ENCODE peak calls at places on chromosomes 2 and 18, in four cellular contexts. One of them, this sample, is unnamed.

GRCh38 chr2:198776616-198777406 is 680.9 kb downstream of the SATB2 start:
- DNase-seq in A673: no peak
- DNase-seq in heart left ventricle: no peak
- DNase-seq in psoas muscle: no peak
- DNase-seq in this sample: no peak

GRCh38 chr2:156486614-156487013 is 50.4 kb downstream of the GPD2 start:
- DNase-seq in heart left ventricle: no peak
- DNase-seq in A673: no peak
- DNase-seq in psoas muscle: no peak
- DNase-seq in this sample: no peak

GRCh38 chr2:108377411-108377810 is 343 bp upstream of the SULT1C4 start:
- DNase-seq in psoas muscle: no peak
- DNase-seq in A673: no peak
- DNase-seq in heart left ventricle: no peak
- DNase-seq in this sample: no peak

GRCh38 chr2:64661770-64662169 is 8.1 kb upstream of the SERTAD2 start:
- DNase-seq in heart left ventricle: no peak
- DNase-seq in A673: no peak
- DNase-seq in psoas muscle: no peak
- DNase-seq in this sample: no peak

GRCh38 chr2:195319112-195319460 is 337.9 kb upstream of the SLC39A10 start:
- DNase-seq in heart left ventricle: no peak
- DNase-seq in psoas muscle: no peak
- DNase-seq in A673: no peak
- DNase-seq in this sample: no peak

GRCh38 chr18:23369231-23369630 is 83.9 kb upstream of the RIOK3 start:
- DNase-seq in A673: no peak
- DNase-seq in heart left ventricle: no peak
- DNase-seq in psoas muscle: no peak
- DNase-seq in this sample: no peak

GRCh38 chr18:79093986-79094385 is 24.8 kb downstream of the ATP9B start:
- DNase-seq in psoas muscle: no peak
- DNase-seq in A673: no peak
- DNase-seq in heart left ventricle: no peak
- DNase-seq in this sample: no peak

GRCh38 chr2:24382363-24383021 is 22.2 kb upstream of the ITSN2 start:
- DNase-seq in psoas muscle: peak; percentile 67
- DNase-seq in heart left ventricle: peak; percentile 47
- DNase-seq in A673: peak; percentile 87
- DNase-seq in this sample: peak; percentile 90

GRCh38 chr2:85536479-85536878 is 2.5 kb upstream of the MAT2A start:
- DNase-seq in heart left ventricle: no peak
- DNase-seq in psoas muscle: no peak
- DNase-seq in A673: peak; percentile 19
- DNase-seq in this sample: no peak

GRCh38 chr2:58871469-58872142 is 630.5 kb upstream of the FANCL start:
- DNase-seq in heart left ventricle: no peak
- DNase-seq in psoas muscle: no peak
- DNase-seq in A673: peak; percentile 27
- DNase-seq in this sample: peak; percentile 33

DNA sequence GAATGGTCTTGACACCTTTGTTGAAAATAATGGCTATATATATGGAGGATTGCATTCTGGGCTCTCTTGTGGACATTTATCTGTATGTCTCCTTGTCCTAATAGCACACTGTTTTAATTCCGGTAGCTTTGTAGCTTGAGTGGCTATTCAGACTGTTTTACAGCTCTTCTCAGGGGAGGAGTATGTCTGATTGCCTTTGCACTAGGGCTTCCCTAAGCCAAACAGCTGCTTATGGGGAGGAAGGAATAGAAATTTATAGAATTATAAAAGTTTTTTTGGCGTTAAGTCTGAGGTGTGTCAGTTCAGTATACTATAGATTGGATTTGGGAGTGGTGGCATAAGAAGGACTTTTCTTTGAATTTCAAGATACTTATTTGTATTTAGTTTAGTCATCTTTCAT is 12.6 kb downstream of the SEH1L start:
- DNase-seq in A673: no peak
- DNase-seq in psoas muscle: no peak
- DNase-seq in heart left ventricle: no peak
- DNase-seq in this sample: no peak
- H3K27ac ChIP-seq in A673: peak overlapping the region; percentile 2
- H3K27ac ChIP-seq in psoas muscle: no peak overlapping the region
- H3K27ac ChIP-seq in heart left ventricle: no peak overlapping the region
- H3K27ac ChIP-seq in this sample: no peak overlapping the region

DNA sequence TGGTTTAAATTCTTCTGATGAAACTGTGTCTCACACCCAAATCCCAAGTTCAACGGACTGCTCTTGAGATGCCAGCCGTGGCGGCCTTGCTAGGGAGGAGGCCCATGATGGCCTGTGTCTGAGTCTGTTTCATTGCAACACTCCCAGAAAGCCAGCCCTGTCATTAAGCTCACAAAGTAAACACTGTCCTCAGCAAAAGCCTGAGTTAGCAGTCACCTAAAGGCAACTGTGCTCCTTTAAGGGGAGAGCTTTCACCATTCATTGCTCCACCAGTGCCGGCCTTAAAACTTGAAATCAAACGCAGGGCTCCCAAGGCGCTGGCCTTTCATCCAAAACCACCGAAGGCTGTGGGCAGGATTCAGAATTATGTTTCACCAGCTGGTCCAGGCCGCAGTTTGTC is 42.5 kb upstream of the PPP1CB start:
- DNase-seq in A673: no peak
- DNase-seq in psoas muscle: no peak
- DNase-seq in heart left ventricle: no peak
- DNase-seq in this sample: peak; percentile 61
- H3K27ac ChIP-seq in A673: no peak overlapping the region
- H3K27ac ChIP-seq in psoas muscle: peak overlapping the region; percentile 28
- H3K27ac ChIP-seq in heart left ventricle: no peak overlapping the region
- H3K27ac ChIP-seq in this sample: no peak overlapping the region

GRCh38 chr18:13465476-13465875 is 246.9 kb downstream of the LDLRAD4 start:
- DNase-seq in heart left ventricle: no peak
- DNase-seq in psoas muscle: no peak
- DNase-seq in A673: peak; percentile 54
- DNase-seq in this sample: no peak
- H3K27ac ChIP-seq in heart left ventricle: no peak overlapping the region
- H3K27ac ChIP-seq in psoas muscle: peak overlapping the region; percentile 53
- H3K27ac ChIP-seq in A673: peak overlapping the region; percentile 56
- H3K27ac ChIP-seq in this sample: no peak overlapping the region

GRCh38 chr2:229269986-229270385 is 1.1 kb downstream of the PID1 start:
- DNase-seq in heart left ventricle: no peak
- DNase-seq in psoas muscle: no peak
- DNase-seq in A673: no peak
- DNase-seq in this sample: no peak

GRCh38 chr2:229269146-229269545 is 1.9 kb downstream of the PID1 start:
- DNase-seq in psoas muscle: no peak
- DNase-seq in A673: no peak
- DNase-seq in heart left ventricle: no peak
- DNase-seq in this sample: no peak

GRCh38 chr2:229268626-229269025 is 2.5 kb downstream of the PID1 start:
- DNase-seq in A673: no peak
- DNase-seq in heart left ventricle: no peak
- DNase-seq in psoas muscle: no peak
- DNase-seq in this sample: no peak

GRCh38 chr2:229273384-229274338 is 2.6 kb upstream of the PID1 start:
- DNase-seq in A673: peak; percentile 90
- DNase-seq in psoas muscle: no peak
- DNase-seq in heart left ventricle: peak; percentile 37
- DNase-seq in this sample: peak; percentile 55

DNA sequence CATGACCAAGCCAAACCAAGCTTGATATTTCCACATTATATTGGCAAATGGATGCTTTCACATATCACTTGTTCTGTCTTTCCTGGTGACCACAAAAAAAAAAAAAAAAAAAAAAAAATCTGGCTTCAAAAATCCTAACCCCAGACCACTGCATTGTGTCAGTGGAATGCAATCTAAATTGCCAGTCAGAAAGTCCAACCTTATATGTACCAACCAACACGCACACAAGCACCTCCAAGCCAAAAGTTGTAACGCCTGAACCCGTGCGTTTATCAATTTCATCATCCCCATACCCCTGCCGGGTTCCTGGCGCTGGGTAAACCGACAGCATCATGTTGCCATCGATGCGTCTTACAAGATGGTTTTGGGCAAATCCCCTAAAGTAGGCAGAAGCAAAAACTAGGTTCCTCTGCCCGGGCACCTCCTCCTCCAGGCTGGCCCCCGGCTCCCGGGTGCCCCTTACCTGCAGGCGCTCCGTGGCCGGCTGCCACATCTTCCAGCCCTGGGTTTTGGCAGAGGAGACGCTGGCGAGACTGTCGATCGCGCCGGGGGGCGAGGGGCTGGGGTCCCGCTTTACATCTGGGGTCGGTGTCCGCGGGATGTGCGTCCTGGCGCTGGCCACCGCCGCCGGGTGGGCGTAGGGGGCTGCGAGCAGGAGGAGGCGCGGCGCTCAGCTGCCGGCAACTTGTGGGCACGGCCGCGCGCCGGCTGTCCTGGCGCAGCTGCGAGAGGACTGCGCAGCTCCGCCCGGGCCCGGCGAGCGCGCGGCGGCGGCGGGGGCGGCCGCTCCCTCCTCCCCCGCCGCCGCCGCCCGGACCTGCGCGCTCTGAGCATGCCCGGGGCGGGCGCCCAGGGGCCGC is at the start of gene PID1:
- DNase-seq in heart left ventricle: peak; percentile 59
- DNase-seq in psoas muscle: peak; percentile 60
- DNase-seq in A673: peak; percentile 41
- DNase-seq in this sample: peak; percentile 67
- H3K27ac ChIP-seq in heart left ventricle: peak within 1 kb of the TSS; percentile 73
- H3K27ac ChIP-seq in psoas muscle: no peak within 1 kb of the TSS
- H3K27ac ChIP-seq in A673: no peak within 1 kb of the TSS
- H3K27ac ChIP-seq in this sample: no peak within 1 kb of the TSS

GRCh38 chr2:98405301-98405700 is 39.4 kb upstream of the INPP4A start:
- DNase-seq in A673: no peak
- DNase-seq in heart left ventricle: no peak
- DNase-seq in psoas muscle: no peak
- DNase-seq in this sample: no peak

GRCh38 chr2:98403878-98404277 is 40.8 kb upstream of the INPP4A start:
- DNase-seq in psoas muscle: no peak
- DNase-seq in heart left ventricle: no peak
- DNase-seq in A673: no peak
- DNase-seq in this sample: no peak

GRCh38 chr2:98399112-98399511 is 45.5 kb upstream of the INPP4A start:
- DNase-seq in heart left ventricle: no peak
- DNase-seq in A673: no peak
- DNase-seq in psoas muscle: no peak
- DNase-seq in this sample: no peak

GRCh38 chr2:98408155-98408554 is 36.5 kb upstream of the INPP4A start:
- DNase-seq in psoas muscle: no peak
- DNase-seq in heart left ventricle: no peak
- DNase-seq in A673: no peak
- DNase-seq in this sample: no peak

DNA sequence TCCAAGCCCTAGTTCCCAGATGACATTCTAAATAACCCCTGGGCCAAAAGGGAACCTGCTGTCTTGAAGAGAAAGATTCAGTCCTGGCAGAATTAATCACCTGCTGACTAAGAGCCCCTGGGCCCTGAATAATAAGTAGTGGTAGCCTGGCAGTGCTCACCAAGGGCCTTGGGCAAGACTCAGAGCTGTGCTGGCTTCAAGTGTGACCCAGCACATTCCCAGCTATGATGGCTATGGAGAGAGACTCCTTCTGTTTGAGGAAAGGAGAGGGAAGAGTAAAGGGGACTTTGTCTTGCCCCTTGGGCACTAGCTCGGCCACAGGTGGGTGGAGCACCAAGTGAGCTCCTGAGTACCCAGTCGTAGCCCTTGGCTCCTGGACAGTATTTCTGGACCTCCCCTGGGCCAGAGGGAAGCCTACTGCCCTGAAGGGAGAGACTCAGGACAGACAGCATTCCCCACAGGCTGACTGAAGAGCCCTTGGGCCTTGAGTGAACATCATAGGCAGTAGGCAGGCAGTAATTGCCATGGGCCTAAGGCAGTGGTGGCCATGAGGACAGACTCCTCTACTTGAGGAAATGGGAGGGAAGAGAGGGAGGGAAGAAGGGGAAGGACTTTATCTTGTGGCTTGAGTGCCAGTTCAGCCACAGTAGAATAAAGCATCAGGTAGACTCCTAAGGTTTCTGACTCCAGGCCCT is 40.0 kb upstream of the INPP4A start:
- DNase-seq in psoas muscle: no peak
- DNase-seq in A673: no peak
- DNase-seq in heart left ventricle: no peak
- DNase-seq in this sample: no peak
- H3K27ac ChIP-seq in psoas muscle: no peak overlapping the region
- H3K27ac ChIP-seq in A673: no peak overlapping the region
- H3K27ac ChIP-seq in heart left ventricle: no peak overlapping the region
- H3K27ac ChIP-seq in this sample: no peak overlapping the region

DNA sequence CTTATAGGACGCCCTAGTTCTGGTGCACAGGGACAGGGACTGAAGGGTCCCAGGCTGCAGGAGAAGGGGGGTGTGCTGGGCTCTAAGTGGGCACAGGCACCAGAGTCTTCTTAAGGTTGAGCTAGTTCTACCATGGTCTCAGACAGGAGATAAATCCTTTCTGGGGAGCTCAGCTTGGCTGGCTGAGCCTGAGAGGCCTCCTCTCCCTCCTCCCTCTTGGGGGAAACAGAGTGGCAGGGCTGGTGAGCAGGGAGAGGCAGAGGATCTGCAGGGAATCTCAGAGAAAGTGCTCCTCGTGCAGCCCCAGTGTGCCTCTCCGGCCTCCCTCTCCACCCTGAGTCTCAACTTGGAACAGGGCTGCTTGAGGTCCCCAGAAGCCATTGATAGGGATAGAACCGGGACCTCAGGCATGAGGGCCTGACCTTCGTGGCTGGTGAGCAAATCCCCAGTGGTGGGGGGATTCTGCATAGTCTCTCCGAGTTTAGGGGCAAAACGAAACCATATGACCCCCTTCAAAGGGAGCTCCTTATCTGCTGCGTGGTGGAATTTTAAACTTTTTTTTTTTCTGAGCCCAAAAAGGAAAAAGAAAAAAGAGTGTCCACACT is 2.0 kb downstream of the GDF7 start:
- DNase-seq in heart left ventricle: no peak
- DNase-seq in A673: no peak
- DNase-seq in psoas muscle: no peak
- DNase-seq in this sample: no peak
- H3K27ac ChIP-seq in heart left ventricle: no peak overlapping the region
- H3K27ac ChIP-seq in A673: no peak overlapping the region
- H3K27ac ChIP-seq in psoas muscle: no peak overlapping the region
- H3K27ac ChIP-seq in this sample: no peak overlapping the region

GRCh38 chr2:219722276-219722883 is 95.0 kb downstream of the SLC4A3 start:
- DNase-seq in heart left ventricle: no peak
- DNase-seq in A673: no peak
- DNase-seq in psoas muscle: no peak
- DNase-seq in this sample: no peak
- H3K27ac ChIP-seq in heart left ventricle: no peak overlapping the region
- H3K27ac ChIP-seq in A673: no peak overlapping the region
- H3K27ac ChIP-seq in psoas muscle: peak overlapping the region; percentile 36
- H3K27ac ChIP-seq in this sample: no peak overlapping the region